ENCODE peak calls at places on chromosomes 5 and 9, in nine cellular contexts. A is kidney epithelial cell, H is SK-N-SH, D is AG09319, Q is cardiac muscle cell, M is endothelial cell, I is IMR-90, Y is nephron progenitor cell, K is choroid plexus epithelial cell. S is an unnamed sample.

GRCh38 chr5:171092194-171092593 is 216.9 kb upstream of the TLX3 start:
- DNase-seq in D (no peak), M (no peak), H (no peak), K (peak), A (no peak), I (peak), Q (peak), Y (no peak), S (peak)

GRCh38 chr5:95861858-95862561 is 39.5 kb upstream of the GLRX start:
- DNase-seq in H (no peak), I (peak), Y (no peak), Q (peak), D (no peak), A (no peak), K (peak), M (no peak), S (no peak)

GRCh38 chr5:141876628-141877477 is 1.4 kb downstream of the PCDH1 start:
- DNase-seq in K (no peak), A (no peak), H (no peak), D (no peak), Y (peak), Q (no peak), M (no peak), I (no peak), S (no peak)

GRCh38 chr5:1367149-1367548 is 22.2 kb upstream of the CLPTM1L start:
- DNase-seq in H (no peak), A (no peak), K (no peak), Q (no peak), D (no peak), M (no peak), I (no peak), Y (no peak), S (no peak)

GRCh38 chr9:88007291-88007650 is 32.9 kb upstream of the CDK20 start:
- DNase-seq in D (no peak), H (no peak), Q (no peak), K (peak), I (no peak), M (no peak), Y (no peak), A (no peak), S (no peak)

GRCh38 chr5:32283539-32284377 is 29.0 kb downstream of the MTMR12 start:
- DNase-seq in K (peak), D (no peak), Q (peak), I (peak), Y (no peak), H (no peak), A (no peak), M (no peak), S (no peak)

GRCh38 chr9:2496160-2496559 is 125.4 kb upstream of the VLDLR start:
- DNase-seq in H (no peak), Y (no peak), Q (no peak), D (no peak), K (no peak), M (no peak), I (no peak), A (no peak), S (no peak)

GRCh38 chr9:113625456-113625855 is 161.9 kb downstream of the RGS3 start:
- DNase-seq in M (no peak), Y (no peak), Q (no peak), I (no peak), A (no peak), H (no peak), K (no peak), D (no peak), S (no peak)

GRCh38 chr9:128007566-128008138 is 26.9 kb upstream of the EEIG1 start:
- DNase-seq in M (peak), I (peak), D (peak), A (peak), H (peak), Q (peak), Y (no peak), K (peak), S (no peak)

GRCh38 chr5:175885813-175886212 is 14.4 kb downstream of the CPLX2 start:
- DNase-seq in Q (peak), Y (no peak), M (no peak), K (peak), H (no peak), I (no peak), D (no peak), A (no peak), S (no peak)

GRCh38 chr5:122162100-122162499 is 32.8 kb downstream of the ZNF474 start:
- DNase-seq in D (no peak), K (no peak), Q (no peak), I (peak), M (no peak), Y (no peak), H (no peak), A (no peak), S (no peak)

GRCh38 chr9:89153618-89154017 is 25.0 kb downstream of the SHC3 start:
- DNase-seq in M (no peak), K (peak), I (peak), D (no peak), Y (no peak), Q (peak), H (no peak), A (peak), S (peak)

GRCh38 chr9:110744753-110745522 is 76.3 kb downstream of the MUSK start:
- DNase-seq in M (no peak), Y (no peak), A (peak), Q (peak), H (no peak), D (peak), I (peak), K (peak), S (peak)

GRCh38 chr9:91720746-91721705 is 229.0 kb downstream of the ROR2 start:
- DNase-seq in Y (no peak), A (no peak), Q (no peak), K (no peak), I (no peak), H (peak), M (peak), D (no peak), S (no peak)

GRCh38 chr5:155605898-155606297 is 592.3 kb downstream of the KIF4B start:
- DNase-seq in Y (no peak), K (no peak), Q (no peak), D (no peak), M (no peak), A (no peak), H (no peak), I (no peak), S (no peak)

GRCh38 chr9:128921881-128922763 is 1.3 kb downstream of the PHYHD1 start:
- DNase-seq in M (peak), Y (peak), D (no peak), H (no peak), I (peak), K (peak), A (no peak), Q (peak), S (no peak)

GRCh38 chr9:123637940-123638634 is 282.1 kb downstream of the CRB2 start:
- DNase-seq in M (no peak), K (peak), Y (no peak), I (peak), Q (no peak), A (peak), D (no peak), H (no peak), S (no peak)

GRCh38 chr5:97553829-97554452 is 370.9 kb upstream of the RIOK2 start:
- DNase-seq in M (no peak), K (no peak), A (no peak), D (no peak), Y (no peak), I (peak), H (no peak), Q (no peak), S (no peak)

GRCh38 chr9:4936277-4936676 is 48.8 kb upstream of the JAK2 start:
- DNase-seq in H (no peak), M (no peak), I (no peak), K (no peak), D (no peak), Q (no peak), Y (no peak), A (no peak), S (no peak)

GRCh38 chr5:35442916-35443639 is 174.6 kb upstream of the SPEF2 start:
- DNase-seq in I (no peak), D (no peak), Q (no peak), M (no peak), A (no peak), K (peak), H (no peak), Y (no peak), S (no peak)

GRCh38 chr5:6804766-6805165 is 91.5 kb downstream of the TENT4A start:
- DNase-seq in D (no peak), H (no peak), Q (peak), M (no peak), Y (no peak), K (peak), A (no peak), I (peak), S (no peak)

GRCh38 chr9:133356391-133357091 is at the start of the genes SURF1 and SURF2:
- DNase-seq in K (peak), I (peak), Q (peak), D (no peak), A (peak), Y (peak), H (peak), M (peak), S (no peak)
- TF ChIP-seq CTCF in K (peak), I (no peak), Q (no peak), D (no peak), A (peak), Y (no peak), H (no peak), M (no peak), S (peak)

GRCh38 chr5:115553082-115553481 is 8.5 kb upstream of the FEM1C start:
- DNase-seq in A (no peak), Y (no peak), H (no peak), D (no peak), Q (no peak), K (no peak), M (no peak), I (peak), S (no peak)

GRCh38 chr5:115548683-115549082 is 4.1 kb upstream of the FEM1C start:
- DNase-seq in K (no peak), H (no peak), Q (no peak), Y (no peak), D (no peak), M (no peak), I (no peak), A (no peak), S (no peak)

GRCh38 chr5:115545065-115545882 is 699 bp upstream of the FEM1C start:
- DNase-seq in Q (no peak), K (no peak), Y (no peak), M (no peak), A (no peak), H (no peak), I (peak), D (no peak), S (no peak)

GRCh38 chr5:115551415-115551814 is 6.8 kb upstream of the FEM1C start:
- DNase-seq in I (no peak), K (peak), Y (no peak), A (no peak), D (no peak), M (no peak), Q (no peak), H (no peak), S (no peak)

DNA sequence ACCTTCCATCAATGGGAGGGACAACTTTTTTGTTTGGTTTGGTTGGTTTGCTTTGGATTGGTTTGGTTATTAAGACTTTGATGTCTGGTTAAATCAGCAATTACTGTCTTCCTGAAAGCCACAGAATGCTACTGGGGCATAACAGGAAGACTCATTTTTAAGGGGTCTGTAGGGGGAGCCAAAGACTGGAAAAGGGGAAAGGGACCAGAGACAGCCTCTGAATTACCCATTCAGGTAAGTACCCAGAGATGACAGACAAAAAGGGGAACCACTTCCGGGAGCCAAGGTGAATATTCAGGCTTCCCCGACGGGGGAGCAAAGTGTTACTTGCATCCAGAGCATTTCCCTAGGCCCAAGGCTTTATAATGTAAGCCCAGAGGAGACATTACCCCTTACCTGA is 4.6 kb upstream of the FEM1C start:
- DNase-seq in D (no peak), K (peak), A (no peak), H (no peak), Y (no peak), I (peak), M (peak), Q (no peak), S (no peak)
- TF ChIP-seq CTCF in D (no peak), K (peak), A (no peak), H (peak), Y (no peak), I (peak), M (peak), Q (peak), S (peak)

DNA sequence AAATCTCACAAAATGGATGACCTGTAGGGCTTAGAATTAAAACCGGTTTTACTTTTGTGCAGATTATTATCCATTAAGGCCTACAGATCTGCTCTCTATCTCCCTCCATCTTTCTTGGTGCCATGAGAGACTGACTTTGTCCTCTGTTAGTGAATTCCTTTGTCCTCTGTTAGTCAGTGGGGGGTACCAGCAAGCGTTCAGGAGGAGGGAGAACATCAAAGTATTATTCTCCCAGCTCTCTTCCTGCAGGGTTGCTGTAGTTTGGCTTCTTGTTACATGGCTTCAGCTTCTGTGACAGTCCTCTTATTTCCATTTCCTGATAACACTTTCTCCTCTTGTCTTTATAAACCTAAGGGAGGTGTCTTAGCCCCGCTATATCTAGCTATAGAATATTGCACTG is 850.5 kb upstream of the SEMA6A start:
- DNase-seq in D (no peak), Q (no peak), Y (no peak), M (no peak), K (no peak), I (no peak), H (no peak), A (no peak), S (no peak)
- TF ChIP-seq CTCF in D (no peak), Q (no peak), Y (no peak), M (no peak), K (no peak), I (no peak), H (no peak), A (no peak), S (no peak)

GRCh38 chr5:54905942-54906537 is 79.4 kb downstream of the ESM1 start:
- DNase-seq in Y (peak), D (no peak), Q (peak), M (peak), H (peak), I (peak), A (no peak), K (peak), S (peak)

GRCh38 chr5:54900906-54901725 is 84.3 kb downstream of the ESM1 start:
- DNase-seq in Q (peak), Y (no peak), I (peak), D (no peak), M (no peak), A (peak), H (no peak), K (peak), S (peak)

GRCh38 chr5:54905246-54905770 is 80.1 kb downstream of the ESM1 start:
- DNase-seq in M (no peak), H (no peak), I (peak), D (no peak), A (no peak), Q (no peak), Y (no peak), K (no peak), S (no peak)

GRCh38 chr5:54902817-54903473 is 82.4 kb downstream of the ESM1 start:
- DNase-seq in Q (peak), I (peak), H (no peak), Y (no peak), M (no peak), K (peak), D (no peak), A (peak), S (no peak)

GRCh38 chr5:54904425-54904824 is 81.0 kb downstream of the ESM1 start:
- DNase-seq in M (peak), D (no peak), I (peak), Q (peak), Y (peak), A (no peak), H (no peak), K (peak), S (no peak)
- TF ChIP-seq CTCF in M (peak), D (peak), I (peak), Q (peak), Y (peak), A (peak), H (peak), K (peak), S (peak)

GRCh38 chr9:24051587-24051986 is 225.5 kb upstream of the ELAVL2 start:
- DNase-seq in Q (no peak), Y (no peak), D (no peak), K (no peak), I (no peak), A (no peak), H (no peak), M (no peak), S (no peak)
- TF ChIP-seq CTCF in Q (no peak), Y (no peak), D (no peak), K (no peak), I (no peak), A (no peak), H (no peak), M (no peak), S (no peak)

GRCh38 chr9:81410201-81410600 is 279.1 kb downstream of the TLE1 start:
- DNase-seq in K (peak), I (peak), M (no peak), D (no peak), Q (peak), A (peak), H (no peak), Y (no peak), S (peak)
- TF ChIP-seq CTCF in K (no peak), I (no peak), M (no peak), D (no peak), Q (no peak), A (no peak), H (no peak), Y (no peak), S (no peak)

DNA sequence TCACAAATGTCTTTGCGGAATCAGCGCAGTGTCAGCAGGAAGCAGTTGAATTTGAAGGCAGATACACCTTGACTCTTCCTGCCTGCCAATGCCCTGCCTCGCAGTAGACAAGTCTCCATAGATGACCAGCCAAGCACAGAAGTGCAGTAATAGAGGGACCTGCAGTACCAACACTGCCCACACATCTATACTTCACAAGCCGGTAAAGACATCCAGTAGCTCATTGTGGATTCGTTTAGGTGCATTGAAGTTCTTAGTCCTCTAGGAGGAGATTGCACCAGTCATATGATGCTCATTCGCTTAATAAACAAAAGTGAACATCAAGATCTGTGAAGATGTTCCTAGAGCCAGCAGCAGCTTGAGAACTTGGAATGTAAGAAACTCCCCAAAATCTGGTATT is 7.1 kb upstream of the IFNA2 start:
- DNase-seq in M (peak), I (no peak), H (peak), Q (peak), D (no peak), Y (no peak), K (peak), A (no peak), S (no peak)
- TF ChIP-seq CTCF in M (peak), I (no peak), H (peak), Q (no peak), D (no peak), Y (peak), K (peak), A (peak), S (peak)

GRCh38 chr9:109143881-109144562 is 23.0 kb downstream of the FRRS1L start:
- DNase-seq in H (peak), I (peak), D (no peak), Y (no peak), M (no peak), K (peak), Q (peak), A (no peak), S (no peak)
- TF ChIP-seq CTCF in H (peak), I (peak), D (peak), Y (peak), M (peak), K (peak), Q (peak), A (peak), S (peak)

GRCh38 chr9:108119530-108120113 is 630.1 kb upstream of the KLF4 start:
- DNase-seq in Y (no peak), A (no peak), K (no peak), Q (peak), M (no peak), I (no peak), D (no peak), H (no peak), S (no peak)

GRCh38 chr9:108130896-108131295 is 641.3 kb upstream of the KLF4 start:
- DNase-seq in D (no peak), K (no peak), A (no peak), I (no peak), Y (no peak), H (no peak), M (no peak), Q (no peak), S (no peak)

GRCh38 chr9:108125541-108125940 is 636.0 kb upstream of the KLF4 start:
- DNase-seq in D (no peak), A (no peak), Q (no peak), M (peak), K (no peak), Y (no peak), H (peak), I (no peak), S (no peak)
- TF ChIP-seq CTCF in D (no peak), A (peak), Q (peak), M (peak), K (peak), Y (peak), H (peak), I (no peak), S (peak)